ENCODE peak calls at places on chromosomes 13 and 19, in five cellular contexts. N, R, G, H and Y are unnamed samples. For H3K9me3 and H3K27me3, the result is how much of the 10 kb centered on the place peaks cover.

GRCh38 chr13:65966991-65967451 is 1263.1 kb downstream of the PCDH9 start:
- DNase-seq in N (peak), H (no peak), R (peak), G (no peak), Y (peak)

GRCh38 chr13:73341748-73342147 is 282.9 kb downstream of the KLF5 start:
- DNase-seq in R (no peak), H (no peak), N (peak), G (no peak), Y (peak)

GRCh38 chr13:102028198-102028597 is 373.6 kb downstream of the FGF14 start:
- DNase-seq in H (no peak), R (no peak), G (no peak), N (no peak), Y (no peak)

GRCh38 chr19:49196527-49197240 is 39.1 kb downstream of the TRPM4 start:
- DNase-seq in H (peak), G (peak), R (no peak), N (no peak), Y (no peak)

GRCh38 chr13:95509521-95510315 is 42.8 kb upstream of the CLDN10 start:
- DNase-seq in R (no peak), N (peak), G (no peak), H (no peak), Y (peak)

GRCh38 chr19:35524181-35524838 is 3.8 kb downstream of the SBSN start:
- DNase-seq in N (no peak), R (no peak), H (no peak), G (no peak), Y (no peak)

GRCh38 chr13:55661505-55661904 is 1479.2 kb upstream of the PRR20A start:
- DNase-seq in N (no peak), H (no peak), G (no peak), R (no peak), Y (no peak)

GRCh38 chr13:59111711-59112110 is 1052.0 kb downstream of the DIAPH3 start:
- DNase-seq in H (no peak), R (no peak), N (peak), G (no peak), Y (no peak)

GRCh38 chr13:83325454-83325853 is 556.8 kb downstream of the SLITRK1 start:
- DNase-seq in G (no peak), R (no peak), N (peak), H (no peak), Y (peak)

GRCh38 chr13:32914686-32915085 is 101.5 kb upstream of the KL start:
- DNase-seq in R (no peak), G (no peak), H (no peak), N (no peak), Y (no peak)

GRCh38 chr19:57351867-57352266 is 796 bp downstream of the ZNF304 start:
- DNase-seq in H (no peak), R (no peak), G (no peak), N (peak), Y (peak)

DNA sequence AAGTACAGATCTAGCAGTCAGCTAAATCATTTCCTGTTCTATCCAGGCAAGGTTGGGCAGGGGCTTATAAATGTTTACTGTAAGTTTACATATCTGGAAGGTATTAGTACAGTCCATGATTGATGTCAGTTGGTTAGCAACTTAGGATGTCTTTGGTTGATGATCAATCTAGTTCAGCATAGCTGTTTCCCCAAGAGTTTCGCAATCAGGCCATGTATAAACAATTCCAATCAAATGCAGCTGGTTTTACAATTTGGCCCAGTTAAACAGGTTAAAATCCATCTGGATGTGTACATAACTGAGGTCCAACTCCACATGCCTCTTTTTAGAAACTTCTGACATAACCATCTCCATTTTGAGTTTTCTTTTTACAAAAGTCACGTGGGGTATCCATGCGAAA is 6.9 kb downstream of the ZNF221 start:
- DNase-seq in H (no peak), R (no peak), N (peak), G (no peak), Y (no peak)
- H3K9me3 ChIP-seq in H (under half), R (under half), N (under half), G (half or more), Y (under half)

GRCh38 chr13:93246069-93246468 is 19.5 kb downstream of the GPC6 start:
- DNase-seq in H (no peak), R (no peak), G (no peak), N (no peak), Y (no peak)

GRCh38 chr13:93248627-93249047 is 22.0 kb downstream of the GPC6 start:
- DNase-seq in G (no peak), R (peak), N (peak), H (no peak), Y (no peak)

GRCh38 chr13:93244918-93245280 is 18.3 kb downstream of the GPC6 start:
- DNase-seq in R (no peak), H (no peak), N (peak), G (no peak), Y (no peak)

GRCh38 chr13:93243375-93244063 is 16.9 kb downstream of the GPC6 start:
- DNase-seq in G (no peak), H (peak), N (no peak), R (no peak), Y (no peak)

GRCh38 chr13:93244141-93244917 is 17.7 kb downstream of the GPC6 start:
- DNase-seq in G (no peak), H (peak), N (peak), R (peak), Y (peak)
- H3K4me3 ChIP-seq in G (peak), H (no peak), N (peak), R (peak), Y (peak)

DNA sequence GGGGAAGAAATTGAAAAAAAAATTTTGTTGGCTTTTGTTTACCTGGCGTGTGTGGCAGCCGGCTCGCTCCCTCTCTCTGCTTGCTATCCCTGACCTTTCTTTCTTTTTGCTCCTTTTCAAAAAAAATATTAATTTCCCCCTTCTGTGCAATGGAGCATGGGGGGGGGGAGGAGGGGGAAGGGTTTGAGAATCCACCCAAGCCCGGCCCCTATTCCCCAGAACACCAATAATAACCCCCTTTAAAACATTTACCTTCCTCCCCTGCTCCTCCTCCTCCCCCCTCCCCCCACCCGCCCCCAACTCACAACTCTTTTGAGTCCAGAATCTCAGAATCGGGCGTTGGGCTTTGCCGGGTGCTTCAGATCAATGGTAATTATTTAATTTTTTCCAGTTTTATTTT is 28.4 kb downstream of the NFIX start:
- DNase-seq in G (no peak), R (no peak), H (no peak), N (no peak), Y (no peak)
- H3K27me3 ChIP-seq in G (under half), R (under half), H (under half), N (under half), Y (under half)

GRCh38 chr13:19053561-19053960 is 128.1 kb downstream of the TUBA3C start:
- DNase-seq in G (no peak), N (no peak), R (no peak), H (no peak), Y (no peak)

GRCh38 chr13:19050901-19051300 is 130.7 kb downstream of the TUBA3C start:
- DNase-seq in G (no peak), R (no peak), N (no peak), H (no peak), Y (no peak)

GRCh38 chr13:19052180-19052579 is 129.4 kb downstream of the TUBA3C start:
- DNase-seq in N (no peak), H (no peak), G (no peak), R (no peak), Y (no peak)

GRCh38 chr13:19055611-19056010 is 126.0 kb downstream of the TUBA3C start:
- DNase-seq in H (no peak), R (no peak), G (no peak), N (no peak), Y (no peak)

DNA sequence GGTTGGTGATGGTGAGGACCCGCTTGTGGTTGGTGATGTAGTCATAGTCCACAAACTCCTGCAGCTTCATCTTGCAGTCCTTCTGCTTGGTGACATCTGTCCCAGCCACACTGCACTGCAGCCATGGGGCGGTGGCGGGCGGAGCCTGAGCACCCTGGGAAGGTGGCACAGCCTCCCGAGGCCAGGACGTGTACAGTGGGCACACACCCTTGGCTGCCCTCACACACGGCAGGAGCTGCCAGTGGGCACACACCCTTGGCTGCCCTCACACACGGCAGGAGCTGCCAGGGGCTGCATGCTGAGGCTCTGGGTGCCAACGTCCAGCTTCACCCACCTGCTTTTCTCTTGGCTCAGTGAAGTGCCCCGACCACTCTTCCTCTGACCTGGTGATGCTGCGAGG is 128.7 kb downstream of the TUBA3C start:
- DNase-seq in G (no peak), R (no peak), N (no peak), H (no peak), Y (no peak)
- H3K9me3 ChIP-seq in G (under half), R (under half), N (half or more), H (under half), Y (under half)

GRCh38 chr13:39037410-39037879 is 444 bp downstream of the PROSER1 start:
- DNase-seq in N (no peak), H (no peak), G (no peak), R (no peak), Y (no peak)

GRCh38 chr13:39039033-39039432 is 777 bp downstream of the NHLRC3 start:
- DNase-seq in H (no peak), R (no peak), G (no peak), N (no peak), Y (no peak)

GRCh38 chr13:39038569-39038898 is 278 bp downstream of the NHLRC3 start:
- DNase-seq in R (no peak), H (no peak), G (no peak), N (no peak), Y (peak)

GRCh38 chr13:39036212-39036611 is 1.7 kb downstream of the PROSER1 start:
- DNase-seq in G (no peak), N (peak), R (no peak), H (no peak), Y (no peak)

DNA sequence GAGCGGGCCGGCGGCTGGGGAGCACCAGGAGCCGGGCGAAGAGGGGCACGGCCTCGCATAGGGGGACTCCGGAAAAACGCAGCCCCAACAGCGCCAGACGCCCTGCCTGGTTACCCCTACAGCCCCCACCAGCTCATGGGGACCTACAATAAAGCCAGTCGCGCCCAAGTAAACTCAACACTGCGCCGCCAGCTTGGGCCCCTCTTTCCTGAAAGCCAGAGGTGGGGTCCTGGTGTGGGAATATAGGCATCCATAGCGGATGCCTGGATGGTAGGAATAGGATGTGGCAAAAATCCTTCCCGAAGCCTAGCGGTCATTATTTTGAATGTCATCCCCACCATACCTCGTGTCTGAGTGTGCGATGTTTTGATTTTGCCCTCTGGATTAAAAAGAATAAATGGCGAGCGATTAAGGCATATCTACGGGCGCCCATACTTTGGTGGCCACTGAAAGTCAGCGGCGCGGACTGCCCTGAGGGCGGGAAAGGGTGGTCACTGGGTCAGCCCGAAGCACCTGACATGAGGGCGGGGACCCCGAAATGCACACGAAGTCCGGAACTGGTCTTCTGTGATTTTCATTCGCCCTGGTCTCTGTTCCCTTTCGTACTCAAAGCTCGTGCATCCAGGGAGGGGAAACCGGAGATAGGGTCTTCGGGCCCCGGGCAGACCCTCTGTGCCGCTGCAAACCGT is at the start of the genes NHLRC3 and PROSER1:
- DNase-seq in R (peak), G (peak), N (peak), H (peak), Y (peak)
- H3K4me3 ChIP-seq in R (peak), G (peak), N (peak), H (peak), Y (peak)

DNA sequence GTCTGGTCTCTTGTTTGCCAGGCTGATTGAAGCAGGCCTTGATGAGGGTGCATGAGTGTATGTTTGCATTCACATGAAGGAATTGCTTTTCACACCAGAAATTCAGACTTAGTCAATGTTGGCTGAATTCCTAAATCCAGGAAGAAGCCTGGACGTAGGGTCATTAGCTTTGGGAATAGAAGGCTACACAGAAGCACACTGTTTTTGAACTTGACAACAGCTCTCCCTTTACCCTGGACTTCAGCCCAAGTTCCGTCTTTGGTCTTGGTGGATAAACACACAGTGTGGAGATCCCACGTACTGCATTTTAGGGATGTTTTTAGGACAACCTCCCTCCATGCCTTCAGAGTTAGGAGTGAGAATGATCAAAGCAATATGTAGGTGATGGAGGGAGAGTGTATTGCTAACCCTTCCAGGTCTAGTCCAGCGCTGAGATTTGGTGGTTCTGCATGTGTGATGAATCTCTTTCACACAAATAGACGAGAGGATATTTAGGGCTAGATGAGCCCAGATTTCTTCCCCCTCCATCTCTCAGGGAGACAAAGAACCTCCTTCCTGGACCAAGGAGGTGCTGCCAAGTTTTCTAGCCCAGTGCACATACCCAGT is 22.8 kb downstream of the TM6SF2 start:
- DNase-seq in N (no peak), R (no peak), H (no peak), G (no peak), Y (no peak)
- H3K27me3 ChIP-seq in N (under half), R (under half), H (under half), G (under half), Y (half or more)

GRCh38 chr19:23346696-23347095 is 48.6 kb downstream of the ZNF91 start:
- DNase-seq in R (no peak), H (no peak), N (no peak), G (no peak), Y (no peak)
- H3K9me3 ChIP-seq in R (under half), H (under half), N (half or more), G (half or more), Y (under half)

GRCh38 chr19:14563590-14563926 is 8.3 kb downstream of the NDUFB7 start:
- DNase-seq in R (no peak), G (no peak), H (no peak), N (no peak), Y (no peak)
- H3K4me3 ChIP-seq in R (no peak), G (no peak), H (no peak), N (no peak), Y (no peak)

GRCh38 chr13:99956473-99957349 is 14.9 kb downstream of the ZIC5 start:
- DNase-seq in R (peak), H (no peak), G (no peak), N (no peak), Y (peak)
- H3K27me3 ChIP-seq in R (under half), H (under half), G (half or more), N (half or more), Y (under half)

DNA sequence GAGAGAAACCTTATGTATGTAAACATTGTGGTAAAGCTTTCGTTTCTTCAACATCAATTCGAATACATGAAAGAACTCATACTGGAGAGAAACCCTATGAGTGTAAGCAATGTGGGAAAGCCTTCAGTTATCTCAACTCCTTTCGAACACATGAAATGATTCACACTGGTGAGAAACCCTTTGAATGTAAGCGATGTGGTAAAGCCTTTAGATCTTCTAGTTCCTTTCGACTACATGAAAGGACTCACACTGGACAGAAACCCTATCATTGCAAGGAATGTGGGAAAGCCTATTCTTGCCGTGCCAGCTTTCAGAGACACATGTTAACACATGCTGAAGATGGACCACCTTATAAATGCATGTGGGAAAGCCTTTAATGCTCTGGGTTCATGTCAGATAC is 24.7 kb downstream of the ZNF136 start:
- DNase-seq in G (no peak), H (no peak), N (no peak), R (no peak), Y (no peak)
- H3K9me3 ChIP-seq in G (half or more), H (under half), N (half or more), R (under half), Y (half or more)